ENCODE peak calls at places on chromosomes 7 and 10, in four cellular contexts. One of them, this sample, is unnamed.

GRCh38 chr7:112782498-112782897 is 7.7 kb downstream of the TMEM168 start:
- DNase-seq in globus pallidus: no peak
- DNase-seq in pancreas: no peak
- DNase-seq in NCI-H1105: no peak
- DNase-seq in this sample: no peak

GRCh38 chr10:7161484-7162283 is 249.2 kb downstream of the SFMBT2 start:
- DNase-seq in globus pallidus: no peak
- DNase-seq in pancreas: no peak
- DNase-seq in NCI-H1105: no peak
- DNase-seq in this sample: no peak

GRCh38 chr10:99870051-99870730 is 87.8 kb downstream of the ABCC2 start:
- DNase-seq in globus pallidus: no peak
- DNase-seq in pancreas: no peak
- DNase-seq in NCI-H1105: no peak
- DNase-seq in this sample: no peak

GRCh38 chr7:57245206-57245605 is 113.0 kb upstream of the ZNF479 start:
- DNase-seq in globus pallidus: no peak
- DNase-seq in pancreas: no peak
- DNase-seq in NCI-H1105: no peak
- DNase-seq in this sample: no peak

GRCh38 chr10:52566471-52567246 is 205.9 kb downstream of the MBL2 start:
- DNase-seq in globus pallidus: no peak
- DNase-seq in pancreas: no peak
- DNase-seq in NCI-H1105: no peak
- DNase-seq in this sample: no peak

GRCh38 chr10:44384601-44385422 is at the start of gene CXCL12:
- DNase-seq in globus pallidus: no peak
- DNase-seq in pancreas: peak; percentile 72
- DNase-seq in NCI-H1105: no peak
- DNase-seq in this sample: peak; percentile 69

GRCh38 chr10:14673189-14673947 is 101.3 kb downstream of the FAM107B start:
- DNase-seq in globus pallidus: no peak
- DNase-seq in pancreas: no peak
- DNase-seq in NCI-H1105: no peak
- DNase-seq in this sample: no peak

GRCh38 chr7:152709307-152710133 is 33.6 kb upstream of the XRCC2 start:
- DNase-seq in globus pallidus: no peak
- DNase-seq in pancreas: no peak
- DNase-seq in NCI-H1105: no peak
- DNase-seq in this sample: no peak

GRCh38 chr7:126052229-126052628 is 1122.6 kb upstream of the POT1 start:
- DNase-seq in globus pallidus: no peak
- DNase-seq in pancreas: no peak
- DNase-seq in NCI-H1105: no peak
- DNase-seq in this sample: no peak

GRCh38 chr7:64794171-64794844 is at the start of gene ZNF138:
- DNase-seq in globus pallidus: peak; percentile 97
- DNase-seq in pancreas: peak; percentile 94
- DNase-seq in NCI-H1105: peak; percentile 97
- DNase-seq in this sample: peak; percentile 96

GRCh38 chr7:1704326-1705241 is 34.5 kb downstream of the ELFN1 start:
- DNase-seq in globus pallidus: no peak
- DNase-seq in pancreas: peak; percentile 13
- DNase-seq in NCI-H1105: no peak
- DNase-seq in this sample: peak; percentile 39

GRCh38 chr7:5396999-5397656 is 26.5 kb downstream of the TNRC18 start:
- DNase-seq in globus pallidus: peak; percentile 70
- DNase-seq in pancreas: peak; percentile 60
- DNase-seq in NCI-H1105: no peak
- DNase-seq in this sample: peak; percentile 94

GRCh38 chr7:27774717-27775328 is 34.9 kb downstream of the TAX1BP1 start:
- DNase-seq in globus pallidus: peak; percentile 24
- DNase-seq in pancreas: no peak
- DNase-seq in NCI-H1105: no peak
- DNase-seq in this sample: no peak

GRCh38 chr7:155214328-155214986 is 83.2 kb upstream of the INSIG1 start:
- DNase-seq in globus pallidus: no peak
- DNase-seq in pancreas: peak; percentile 78
- DNase-seq in NCI-H1105: peak; percentile 70
- DNase-seq in this sample: peak; percentile 69

GRCh38 chr10:8581521-8582225 is 527.2 kb downstream of the GATA3 start:
- DNase-seq in globus pallidus: no peak
- DNase-seq in pancreas: no peak
- DNase-seq in NCI-H1105: no peak
- DNase-seq in this sample: no peak

GRCh38 chr7:140080919-140081318 is 18.2 kb upstream of the PARP12 start:
- DNase-seq in globus pallidus: no peak
- DNase-seq in pancreas: no peak
- DNase-seq in NCI-H1105: no peak
- DNase-seq in this sample: no peak

GRCh38 chr10:91360434-91360833 is 49.7 kb upstream of the HECTD2 start:
- DNase-seq in globus pallidus: no peak
- DNase-seq in pancreas: no peak
- DNase-seq in NCI-H1105: no peak
- DNase-seq in this sample: no peak

GRCh38 chr10:93165367-93165766 is 91.7 kb downstream of the CYP26A1 start:
- DNase-seq in globus pallidus: no peak
- DNase-seq in pancreas: no peak
- DNase-seq in NCI-H1105: no peak
- DNase-seq in this sample: no peak